ENCODE peak calls at places on chromosomes 2 and 18, in four cellular contexts. F is GM06990, Q is right lobe of liver, B is cardiac fibroblast. Y is an unnamed sample.

GRCh38 chr2:230658877-230659652 is 53.6 kb upstream of the CAB39 start:
- DNase-seq in B (no peak), F (peak; percentile 86), Q (no peak), Y (peak; percentile 75)

GRCh38 chr2:119430023-119430498 is 1.6 kb upstream of the TMEM37 start:
- DNase-seq in Q (no peak), B (no peak), F (no peak), Y (no peak)

GRCh38 chr2:172836386-172837200 is 100.9 kb downstream of the RAPGEF4 start:
- DNase-seq in F (no peak), Q (no peak), B (peak; percentile 83), Y (no peak)

GRCh38 chr2:176018708-176019107 is 16.6 kb upstream of the LNPK start:
- DNase-seq in B (peak; percentile 8), F (no peak), Q (no peak), Y (no peak)

GRCh38 chr18:12639990-12640880 is 17.7 kb downstream of the SPIRE1 start:
- DNase-seq in B (peak; percentile 69), Q (no peak), F (no peak), Y (no peak)

GRCh38 chr18:71598374-71598773 is 945.8 kb downstream of the CBLN2 start:
- DNase-seq in B (peak; percentile 4), Q (no peak), F (no peak), Y (no peak)

GRCh38 chr2:145431181-145431951 is 911.4 kb upstream of the ZEB2 start:
- DNase-seq in F (no peak), B (peak; percentile 22), Q (no peak), Y (no peak)

GRCh38 chr2:240217431-240218301 is 77.2 kb upstream of the OTOS start:
- DNase-seq in F (no peak), Q (peak; percentile 43), B (no peak), Y (no peak)

GRCh38 chr2:203240491-203240890 is 1.7 kb downstream of the CYP20A1 start:
- DNase-seq in Q (no peak), B (no peak), F (no peak), Y (no peak)

GRCh38 chr2:159946326-159946992 is 116.0 kb downstream of the PLA2R1 start:
- DNase-seq in B (peak; percentile 91), Q (no peak), F (no peak), Y (no peak)

GRCh38 chr2:56784046-56784445 is 600.3 kb downstream of the CCDC85A start:
- DNase-seq in Q (no peak), B (no peak), F (no peak), Y (no peak)

GRCh38 chr2:52862801-52863200 is 904.8 kb upstream of the CHAC2 start:
- DNase-seq in F (no peak), Q (no peak), B (peak; percentile 2), Y (no peak)

GRCh38 chr2:100321181-100321880 is 970 bp downstream of the LONRF2 start:
- DNase-seq in B (peak; percentile 25), F (peak; percentile 10), Q (peak; percentile 73), Y (no peak)

GRCh38 chr2:28128281-28128950 is 237.9 kb downstream of the BABAM2 start:
- DNase-seq in B (peak; percentile 19), Q (no peak), F (no peak), Y (no peak)

DNA sequence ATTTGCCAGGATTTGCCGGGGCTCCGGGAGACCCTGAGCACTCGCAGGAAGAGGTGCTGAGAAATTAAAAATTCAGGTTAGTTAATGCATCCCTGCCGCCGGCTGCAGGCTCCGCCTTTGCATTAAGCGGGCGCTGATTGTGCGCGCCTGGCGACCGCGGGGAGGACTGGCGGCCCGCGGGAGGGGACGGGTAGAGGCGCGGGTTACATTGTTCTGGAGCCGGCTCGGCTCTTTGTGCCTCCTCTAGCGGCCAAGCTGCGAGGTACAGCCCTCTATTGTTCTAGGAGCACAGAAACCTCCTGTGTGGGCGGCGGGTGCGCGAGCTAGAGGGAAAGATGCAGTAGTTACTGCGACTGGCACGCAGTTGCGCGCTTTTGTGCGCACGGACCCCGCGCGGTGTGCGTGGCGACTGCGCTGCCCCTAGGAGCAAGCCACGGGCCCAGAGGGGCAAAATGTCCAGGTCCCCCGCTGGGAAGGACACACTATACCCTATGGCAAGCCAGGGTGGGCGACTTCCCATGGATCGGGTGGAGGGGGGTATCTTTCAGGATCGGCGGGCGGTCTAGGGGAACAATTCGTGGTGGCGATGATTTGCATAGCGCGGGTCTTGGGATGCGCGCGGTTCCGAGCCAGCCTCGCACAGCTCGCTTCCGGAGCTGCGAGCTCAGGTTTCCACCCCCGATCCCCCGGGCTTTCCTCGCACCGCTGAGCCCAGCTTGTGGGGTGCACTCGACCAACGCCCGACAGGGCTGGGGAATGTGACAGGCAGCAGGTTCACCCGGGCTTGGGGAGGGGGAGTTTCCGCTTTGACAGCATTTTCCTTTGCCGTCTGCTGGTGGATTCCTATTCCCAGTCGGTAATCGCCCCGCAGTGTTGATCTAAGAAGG is 2.9 kb downstream of the ONECUT2 start:
- DNase-seq in Q (peak; percentile 84), B (peak; percentile 57), F (peak; percentile 68), Y (peak; percentile 82)
- TF ChIP-seq CTCF in Q (peak; percentile 64), B (peak; percentile 70), F (peak; percentile 80), Y (peak; percentile 40)

GRCh38 chr2:223860809-223861738 is 23.7 kb upstream of the AP1S3 start:
- DNase-seq in Q (no peak), B (peak; percentile 88), F (no peak), Y (no peak)
- TF ChIP-seq CTCF in Q (no peak), B (peak; percentile 11), F (no peak), Y (no peak)

DNA sequence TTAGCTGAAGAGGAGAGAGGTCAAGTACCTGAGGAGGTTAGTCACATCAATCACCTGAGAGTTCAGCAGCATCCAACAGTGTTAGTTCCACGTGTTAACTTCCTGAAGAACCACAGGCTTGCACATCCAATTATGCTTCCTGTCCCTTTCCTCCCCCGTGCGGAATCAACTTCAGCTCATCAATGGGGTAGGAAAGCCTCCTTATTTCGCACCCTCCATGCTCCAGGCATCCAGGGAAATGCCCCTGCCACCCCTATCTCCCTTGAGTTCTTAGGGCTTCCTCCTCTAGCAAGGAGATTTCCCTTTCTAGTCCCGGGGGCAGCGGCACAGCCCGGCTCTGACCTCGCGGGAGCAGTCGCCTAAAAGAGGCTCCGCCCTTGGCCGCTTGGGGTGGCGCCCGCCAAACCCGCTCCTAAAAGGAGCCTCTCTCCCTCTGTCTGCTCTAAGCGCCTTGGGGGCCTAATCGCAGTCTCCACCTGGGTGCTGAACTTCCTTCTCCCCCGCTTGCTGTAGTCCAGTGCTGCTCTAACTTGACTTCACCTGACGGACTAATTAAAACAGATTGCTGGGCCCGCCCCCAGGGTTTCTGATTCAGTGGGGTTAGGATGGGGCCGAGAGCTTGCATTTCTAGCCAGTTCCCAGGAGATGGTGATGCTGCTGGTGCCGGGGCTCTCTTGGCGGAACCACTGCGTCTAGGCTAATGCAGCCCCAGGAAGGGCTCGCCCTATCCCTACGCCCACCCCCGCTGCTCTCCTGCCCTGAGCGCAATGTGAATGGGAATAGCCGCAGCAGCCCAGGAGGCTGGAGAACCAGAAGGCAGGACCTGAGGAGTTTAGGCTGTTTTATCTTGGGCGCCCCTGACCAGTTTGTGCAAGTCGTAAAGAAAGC is 3.4 kb upstream of the TET3 start:
- DNase-seq in F (peak; percentile 77), B (peak; percentile 20), Q (peak; percentile 69), Y (peak; percentile 71)
- TF ChIP-seq CTCF in F (no peak), B (no peak), Q (no peak), Y (no peak)

DNA sequence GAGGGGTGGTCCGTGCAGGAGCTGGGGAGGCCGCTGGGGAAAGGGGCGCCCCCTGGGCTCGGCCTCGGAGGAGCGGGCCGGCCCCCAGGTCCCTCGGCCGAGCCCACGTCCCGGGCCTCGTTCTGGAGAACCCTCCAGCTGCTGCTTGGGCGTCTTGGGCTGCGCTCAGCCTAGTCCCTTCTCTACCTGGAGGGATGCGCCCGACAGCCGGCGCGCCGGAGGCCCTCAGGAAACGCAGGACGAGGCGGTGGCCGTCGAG is 293 bp upstream of the D2HGDH start:
- DNase-seq in Q (no peak), F (no peak), B (no peak), Y (no peak)
- TF ChIP-seq CTCF in Q (no peak), F (peak; percentile 17), B (no peak), Y (no peak)

DNA sequence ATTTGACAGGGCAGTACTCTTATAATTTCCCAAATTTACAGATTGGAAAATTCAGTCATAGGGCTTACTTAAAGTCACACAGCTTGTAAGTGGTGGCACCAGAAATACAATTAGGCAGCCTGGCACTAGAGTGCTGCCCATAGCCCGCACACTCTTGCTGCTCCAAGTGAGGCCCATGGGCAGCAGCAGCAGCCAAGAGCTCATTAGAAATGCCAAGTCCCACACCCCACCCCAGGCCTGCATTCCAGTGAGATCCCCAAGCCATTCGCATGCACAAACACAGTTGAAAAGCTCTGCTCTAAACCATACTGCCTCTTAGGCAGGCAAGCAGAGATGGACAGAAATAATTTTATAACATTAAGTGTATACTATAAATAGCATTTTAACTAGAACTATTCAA is 379.3 kb upstream of the PKDCC start:
- DNase-seq in Q (no peak), B (no peak), F (no peak), Y (no peak)
- TF ChIP-seq CTCF in Q (no peak), B (no peak), F (no peak), Y (no peak)

DNA sequence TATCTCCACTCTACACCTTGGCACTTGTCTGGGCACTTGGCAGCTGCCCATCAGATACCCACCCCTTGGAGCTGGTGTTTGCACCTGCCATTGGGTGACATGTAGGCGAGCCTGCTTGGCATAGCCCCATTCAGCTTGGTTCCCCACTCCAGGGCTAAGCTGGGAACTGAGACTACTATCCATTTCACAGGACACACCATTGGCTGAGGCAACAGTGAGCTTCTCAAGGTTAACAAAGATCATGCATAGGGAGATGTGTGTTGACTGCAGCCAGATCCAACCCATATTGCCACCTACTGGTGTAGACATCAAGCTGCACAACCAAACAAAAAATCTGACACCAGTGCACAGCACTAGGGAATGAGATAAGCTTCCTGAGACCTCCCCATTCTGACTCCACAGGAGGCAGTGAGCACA is 1389.8 kb upstream of the TMEFF2 start:
- DNase-seq in B (peak; percentile 31), F (no peak), Q (no peak), Y (peak; percentile 35)
- TF ChIP-seq CTCF in B (peak; percentile 58), F (peak; percentile 47), Q (peak; percentile 74), Y (peak; percentile 65)

GRCh38 chr18:7872569-7872968 is 305.5 kb downstream of the PTPRM start:
- DNase-seq in Q (no peak), B (peak; percentile 46), F (no peak), Y (no peak)
- TF ChIP-seq CTCF in Q (peak; percentile 37), B (peak; percentile 12), F (no peak), Y (no peak)